ENCODE peak calls at places on chromosomes 1 and 21, in nine cellular contexts. A, R, G, V, L, O, N, F and D are unnamed samples.
A peak's percentile ranks its signal among the peaks of the same experiment; 100 is the strongest.

GRCh38 chr1:28507247-28507645 is 1.4 kb downstream of the RCC1 start:
- DNase-seq in A (no peak), R (peak; percentile 15), G (no peak), V (no peak), L (no peak), O (no peak), N (no peak), F (no peak), D (no peak)

GRCh38 chr1:2053217-2053616 is 3.0 kb downstream of the PRKCZ start:
- DNase-seq in A (no peak), R (no peak), G (no peak), V (no peak), L (no peak), O (no peak), N (no peak), F (no peak), D (no peak)

GRCh38 chr1:155976913-155977606 is 1.3 kb downstream of the ARHGEF2 start:
- DNase-seq in A (no peak), R (peak; percentile 55), G (no peak), V (no peak), L (no peak), O (no peak), N (no peak), F (no peak), D (no peak)

GRCh38 chr1:8639165-8639564 is 178.3 kb downstream of the RERE start:
- DNase-seq in A (no peak), R (no peak), G (no peak), V (no peak), L (no peak), O (no peak), N (no peak), F (no peak), D (no peak)

GRCh38 chr21:44785620-44786344 is 15.8 kb downstream of the UBE2G2 start:
- DNase-seq in A (no peak), R (no peak), G (no peak), V (no peak), L (no peak), O (no peak), N (no peak), F (no peak), D (no peak)

GRCh38 chr1:107430540-107431228 is 289.8 kb downstream of the NTNG1 start:
- DNase-seq in A (peak; percentile 51), R (peak; percentile 68), G (no peak), V (peak; percentile 31), L (peak; percentile 71), O (no peak), N (no peak), F (peak; percentile 57), D (peak; percentile 25)

GRCh38 chr1:245589221-245589620 is 434.4 kb downstream of the KIF26B start:
- DNase-seq in A (no peak), R (no peak), G (no peak), V (no peak), L (no peak), O (no peak), N (no peak), F (no peak), D (no peak)

GRCh38 chr1:208476825-208477170 is 232.6 kb upstream of the PLXNA2 start:
- DNase-seq in A (no peak), R (peak; percentile 58), G (no peak), V (no peak), L (no peak), O (no peak), N (no peak), F (no peak), D (no peak)

DNA sequence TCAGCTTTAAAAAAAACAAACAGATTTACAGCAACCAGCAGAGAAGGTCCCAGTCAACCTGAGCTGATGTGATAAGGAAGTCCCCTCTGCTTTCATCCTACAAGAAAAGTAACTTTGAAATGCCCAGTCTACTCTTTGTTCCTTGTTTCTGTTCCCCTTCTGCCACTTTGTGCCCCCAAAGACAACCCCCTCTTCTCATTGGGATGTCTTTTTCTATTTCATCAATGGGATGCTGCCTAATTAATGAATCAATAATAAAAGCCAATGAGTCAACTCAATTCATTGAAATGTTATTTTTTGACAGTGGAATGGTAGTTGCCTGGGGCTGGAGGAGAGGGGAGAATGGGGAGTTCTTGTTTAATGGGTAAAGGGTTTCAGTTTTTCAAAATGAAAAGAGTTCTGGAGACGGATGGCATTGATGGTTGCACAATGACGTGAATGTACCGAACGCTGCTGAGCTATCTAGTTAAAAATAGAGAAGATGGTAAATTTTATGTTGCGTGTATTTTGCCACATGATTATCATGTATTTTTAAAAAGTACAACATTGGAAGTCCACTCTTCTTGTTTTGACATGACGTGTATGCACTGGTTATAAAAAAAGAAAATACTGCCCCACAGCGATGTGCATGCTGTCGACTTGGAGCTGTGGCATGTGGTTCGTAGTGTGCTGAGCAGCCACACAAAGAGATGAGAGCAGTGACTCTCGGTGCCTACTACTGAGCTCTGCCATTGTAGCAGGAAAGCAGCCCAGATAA is 22.4 kb upstream of the PADI2 start:
- DNase-seq in A (no peak), R (no peak), G (no peak), V (no peak), L (no peak), O (no peak), N (no peak), F (no peak), D (no peak)
- TF ChIP-seq CTCF in A (no peak), R (no peak), G (no peak), V (no peak), L (no peak), O (no peak), N (no peak), F (no peak), D (no peak)

DNA sequence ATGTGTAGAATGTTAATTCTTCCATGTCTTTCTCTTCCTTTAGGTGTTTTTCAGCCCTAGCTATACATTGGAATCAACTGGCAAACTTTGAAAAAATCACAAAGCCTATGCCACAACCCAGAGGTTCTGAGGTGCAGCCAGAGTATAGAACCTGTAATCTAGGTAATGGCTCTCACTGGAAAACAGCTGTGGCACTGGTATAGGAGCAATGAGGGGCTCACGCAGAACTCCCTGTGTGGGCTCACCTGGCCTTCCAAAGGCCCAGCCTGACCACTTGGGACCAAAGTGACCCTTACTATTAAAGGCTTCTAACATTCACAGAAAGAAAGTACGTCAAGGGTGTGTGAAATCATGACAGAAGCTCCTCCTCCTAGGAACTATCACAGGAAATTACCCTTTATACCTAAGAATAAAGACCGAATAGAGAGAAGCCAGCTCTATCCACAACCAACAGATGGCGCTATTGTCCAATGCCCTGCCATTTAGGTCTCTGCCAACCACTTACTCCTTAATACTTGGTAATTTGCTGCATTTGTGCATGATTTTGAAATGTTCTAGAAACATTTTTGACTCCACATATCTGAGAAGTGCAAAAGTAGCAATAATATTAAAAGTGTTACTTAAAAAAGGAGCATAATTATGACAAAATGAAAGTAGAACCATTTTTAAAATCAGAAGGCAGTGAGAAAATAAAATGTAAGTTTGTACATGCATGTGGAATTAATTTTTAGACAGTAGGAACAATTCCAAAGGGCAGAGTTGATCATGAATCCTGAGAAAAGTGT is 93.2 kb upstream of the HAO2 start:
- DNase-seq in A (peak; percentile 55), R (peak; percentile 35), G (peak; percentile 55), V (peak; percentile 32), L (peak; percentile 30), O (no peak), N (no peak), F (peak; percentile 44), D (peak; percentile 49)
- TF ChIP-seq CTCF in A (peak; percentile 78), R (peak; percentile 68), G (peak; percentile 95), V (peak; percentile 53), L (peak; percentile 69), O (peak; percentile 34), N (peak; percentile 92), F (peak; percentile 61), D (peak; percentile 72)

GRCh38 chr1:223242971-223243370 is 99.9 kb upstream of the TLR5 start:
- DNase-seq in A (no peak), R (no peak), G (no peak), V (no peak), L (no peak), O (no peak), N (no peak), F (no peak), D (no peak)

GRCh38 chr1:223243441-223244050 is 100.5 kb upstream of the TLR5 start:
- DNase-seq in A (no peak), R (no peak), G (no peak), V (no peak), L (no peak), O (no peak), N (no peak), F (no peak), D (no peak)

GRCh38 chr1:223245411-223245810 is 102.4 kb upstream of the TLR5 start:
- DNase-seq in A (no peak), R (no peak), G (no peak), V (no peak), L (no peak), O (no peak), N (no peak), F (no peak), D (no peak)

GRCh38 chr1:223245983-223246382 is 102.9 kb upstream of the TLR5 start:
- DNase-seq in A (no peak), R (no peak), G (no peak), V (no peak), L (no peak), O (no peak), N (no peak), F (no peak), D (no peak)

DNA sequence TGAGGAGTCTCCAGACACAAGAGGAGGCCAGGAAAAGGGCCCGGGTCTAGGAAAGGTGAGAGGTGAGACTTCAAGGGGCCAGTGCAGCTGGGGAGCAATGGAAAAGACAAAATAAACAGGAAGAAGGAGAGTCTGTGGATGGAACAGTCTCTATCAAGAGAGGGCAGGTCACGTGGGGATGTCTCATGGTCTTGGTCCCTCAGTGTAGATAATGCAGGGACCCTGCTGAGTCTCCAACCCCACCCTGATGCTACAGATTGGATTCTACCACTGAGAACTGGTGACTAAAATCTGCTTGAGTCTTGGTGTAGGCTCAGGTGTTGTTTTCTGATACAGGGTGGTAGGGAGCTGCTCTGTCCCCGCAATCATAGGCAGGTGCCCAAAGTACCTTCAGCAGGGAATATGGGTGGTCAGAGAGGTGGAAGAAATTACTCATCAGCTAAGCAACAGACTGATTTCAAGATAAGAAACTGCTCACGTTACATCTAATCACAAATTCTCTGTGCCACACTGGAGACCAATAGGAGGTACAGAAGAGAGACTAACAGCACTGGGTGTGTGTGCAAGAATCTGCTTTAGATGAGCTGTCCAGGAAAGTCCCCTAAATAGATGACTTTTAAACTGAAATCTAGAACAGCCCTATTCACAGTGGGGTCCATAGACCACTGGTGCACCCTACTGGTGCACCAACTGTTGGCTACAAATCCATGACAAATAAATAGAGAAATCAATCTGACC is 101.5 kb upstream of the TLR5 start:
- DNase-seq in A (no peak), R (no peak), G (no peak), V (no peak), L (no peak), O (no peak), N (no peak), F (peak; percentile 43), D (no peak)
- TF ChIP-seq CTCF in A (no peak), R (no peak), G (peak; percentile 12), V (no peak), L (no peak), O (no peak), N (peak; percentile 1), F (no peak), D (peak; percentile 5)

DNA sequence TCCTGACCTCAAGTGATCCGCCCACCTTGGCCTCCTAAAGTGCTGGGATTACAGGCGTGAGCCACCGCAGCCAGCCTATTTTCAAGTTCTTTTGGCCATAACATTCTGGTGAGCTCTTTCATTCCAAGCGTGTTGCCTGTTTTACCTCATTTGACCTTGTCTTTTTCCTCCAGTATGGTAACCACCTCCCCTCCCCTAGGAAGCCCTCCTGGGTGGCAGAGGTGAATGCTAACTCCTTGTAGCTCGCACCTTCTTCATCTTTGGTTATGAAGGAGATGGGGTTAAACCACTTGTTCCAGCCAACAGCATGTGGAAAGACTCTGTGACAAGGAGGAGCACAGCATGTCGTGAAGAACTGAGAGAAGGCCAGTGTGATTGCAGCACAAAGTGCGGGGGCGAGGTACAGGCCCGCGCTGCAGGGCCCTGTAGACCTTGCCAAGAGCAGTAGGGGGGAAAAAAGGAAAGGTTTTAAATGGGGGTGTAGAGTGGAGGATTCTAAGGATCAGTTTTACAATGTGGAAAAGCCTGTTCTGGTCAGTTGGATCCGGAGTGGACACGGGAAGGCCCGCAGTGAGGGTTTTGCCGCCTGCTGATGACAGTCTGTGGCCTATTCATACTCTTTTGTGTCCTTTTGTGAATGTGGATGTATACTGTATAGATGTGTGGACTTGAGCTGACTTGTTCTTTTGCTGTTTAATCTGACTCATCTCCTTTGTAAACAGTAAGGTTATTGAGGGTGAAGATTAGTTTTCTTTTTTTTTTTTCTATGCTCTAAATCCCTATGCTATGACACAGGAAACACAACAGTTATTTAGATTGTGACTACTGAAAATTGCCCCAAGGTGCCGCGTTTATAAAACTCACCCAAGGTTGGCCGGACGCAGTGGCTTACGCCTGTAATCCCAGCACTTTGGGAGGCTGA is 7.5 kb upstream of the ZNF436 start:
- DNase-seq in A (no peak), R (no peak), G (peak; percentile 82), V (no peak), L (no peak), O (no peak), N (no peak), F (peak; percentile 21), D (no peak)
- TF ChIP-seq CTCF in A (no peak), R (no peak), G (no peak), V (no peak), L (no peak), O (no peak), N (no peak), F (no peak), D (no peak)